ENCODE peak calls at places on chromosome 15, in nine cellular contexts. N, D, W, L, K, Q, P, Z and Y are unnamed samples.

GRCh38 chr15:28974142-28974541 is 88.4 kb downstream of the APBA2 start:
- DNase-seq in D (peak; percentile 22), P (no peak), L (no peak), N (no peak), Q (no peak), Z (no peak), W (no peak), K (no peak), Y (no peak)

GRCh38 chr15:50137330-50137761 is 18.3 kb upstream of the ATP8B4 start:
- DNase-seq in N (no peak), L (no peak), Q (no peak), K (no peak), D (no peak), P (peak; percentile 13), W (no peak), Z (no peak), Y (no peak)

GRCh38 chr15:29924750-29925149 is 102.5 kb upstream of the TJP1 start:
- DNase-seq in D (no peak), Z (no peak), K (no peak), L (no peak), Q (peak; percentile 46), P (peak; percentile 54), W (no peak), N (no peak), Y (peak; percentile 35)

GRCh38 chr15:33654859-33655258 is 313.4 kb upstream of the CHRM5 start:
- DNase-seq in D (no peak), P (no peak), W (peak; percentile 34), K (no peak), Q (no peak), Z (no peak), N (no peak), L (no peak), Y (no peak)

GRCh38 chr15:91528811-91529210 is 324.7 kb upstream of the SLCO3A1 start:
- DNase-seq in L (no peak), P (no peak), Z (no peak), Q (no peak), N (no peak), K (no peak), W (no peak), D (no peak), Y (no peak)

GRCh38 chr15:66080791-66081475 is 172.6 kb downstream of the MEGF11 start:
- DNase-seq in P (no peak), D (no peak), N (peak; percentile 63), K (no peak), W (no peak), Q (peak; percentile 60), L (no peak), Z (peak; percentile 58), Y (no peak)

GRCh38 chr15:74525946-74526345 is 15.1 kb upstream of the ARID3B start:
- DNase-seq in K (no peak), L (no peak), P (peak; percentile 62), Z (no peak), Q (no peak), D (no peak), W (no peak), N (no peak), Y (no peak)

GRCh38 chr15:28026764-28027713 is 72.1 kb downstream of the OCA2 start:
- DNase-seq in D (no peak), P (no peak), L (no peak), Z (no peak), Q (no peak), N (no peak), K (no peak), W (no peak), Y (no peak)

GRCh38 chr15:41934843-41935242 is 37.5 kb downstream of the EHD4 start:
- DNase-seq in Z (peak; percentile 27), P (peak; percentile 71), Q (no peak), N (no peak), D (peak; percentile 87), K (no peak), L (no peak), W (no peak), Y (no peak)

GRCh38 chr15:64566629-64567427 is 106.5 kb downstream of the ZNF609 start:
- DNase-seq in P (no peak), L (no peak), D (no peak), N (no peak), K (no peak), Z (no peak), Q (no peak), W (no peak), Y (no peak)

GRCh38 chr15:101068961-101069734 is 150.0 kb downstream of the LRRK1 start:
- DNase-seq in Z (no peak), K (peak; percentile 15), P (peak; percentile 33), D (peak; percentile 30), W (no peak), L (no peak), Q (no peak), N (no peak), Y (no peak)

GRCh38 chr15:52331490-52332240 is 36.1 kb upstream of the MYO5C start:
- DNase-seq in N (no peak), W (peak; percentile 33), D (peak; percentile 24), Q (peak; percentile 26), K (no peak), Z (no peak), L (no peak), P (peak; percentile 68), Y (no peak)

GRCh38 chr15:76139368-76140068 is 79.7 kb downstream of the TMEM266 start:
- DNase-seq in D (peak; percentile 38), Q (peak; percentile 88), K (peak; percentile 45), P (peak; percentile 70), N (peak; percentile 59), Z (no peak), W (peak; percentile 64), L (peak; percentile 67), Y (peak; percentile 64)

GRCh38 chr15:37517506-37517905 is 416.9 kb upstream of the TMCO5A start:
- DNase-seq in N (no peak), L (no peak), D (no peak), W (no peak), P (no peak), Z (no peak), K (no peak), Q (no peak), Y (no peak)

GRCh38 chr15:39799552-39800011 is 16.9 kb upstream of the FSIP1 start:
- DNase-seq in P (no peak), K (no peak), Q (no peak), N (no peak), D (no peak), Z (no peak), L (no peak), W (no peak), Y (no peak)

GRCh38 chr15:96177279-96177678 is 153.2 kb upstream of the NR2F2 start:
- DNase-seq in D (no peak), W (no peak), P (no peak), L (no peak), K (no peak), N (no peak), Q (no peak), Z (no peak), Y (no peak)

GRCh38 chr15:96181873-96182301 is 148.6 kb upstream of the NR2F2 start:
- DNase-seq in N (peak; percentile 85), L (peak; percentile 31), Z (peak; percentile 85), K (peak; percentile 88), Q (no peak), W (peak; percentile 58), P (no peak), D (peak; percentile 32), Y (peak; percentile 48)

GRCh38 chr15:96183020-96183926 is 147.2 kb upstream of the NR2F2 start:
- DNase-seq in Z (no peak), L (no peak), D (no peak), P (no peak), Q (no peak), N (no peak), K (no peak), W (no peak), Y (no peak)

GRCh38 chr15:96181217-96181616 is 149.3 kb upstream of the NR2F2 start:
- DNase-seq in Z (no peak), D (no peak), N (no peak), Q (no peak), L (no peak), W (no peak), P (no peak), K (no peak), Y (no peak)

GRCh38 chr15:96180062-96180745 is 150.3 kb upstream of the NR2F2 start:
- DNase-seq in W (no peak), Z (no peak), K (peak; percentile 49), Q (no peak), P (no peak), N (no peak), L (no peak), D (no peak), Y (no peak)
- H3K27me3 ChIP-seq in W (no peaks in the 10 kb centered on the region), Z (no peaks in the 10 kb centered on the region), K (no peaks in the 10 kb centered on the region), Q (no peaks in the 10 kb centered on the region), P (no peaks in the 10 kb centered on the region), N (no peaks in the 10 kb centered on the region), L (no peaks in the 10 kb centered on the region), D (no peaks in the 10 kb centered on the region), Y (no peaks in the 10 kb centered on the region)

GRCh38 chr15:85554852-85555521 is 174.6 kb downstream of the AKAP13 start:
- DNase-seq in Z (no peak), W (no peak), D (no peak), Q (no peak), N (no peak), K (no peak), L (no peak), P (no peak), Y (no peak)
- H3K27ac ChIP-seq in Z (peak overlapping the region; percentile 24), W (no peak overlapping the region), D (peak overlapping the region; percentile 13), Q (peak overlapping the region; percentile 40), N (no peak overlapping the region), K (no peak overlapping the region), L (no peak overlapping the region), P (no peak overlapping the region), Y (no peak overlapping the region)

GRCh38 chr15:79977431-79977940 is 6.5 kb upstream of the BCL2A1 start:
- DNase-seq in N (no peak), D (no peak), L (no peak), K (no peak), Z (no peak), P (no peak), W (no peak), Q (no peak), Y (no peak)
- TF ChIP-seq POLR2A in N (no peak), D (no peak), L (no peak), K (no peak), Z (no peak), P (no peak), W (no peak), Q (no peak), Y (no peak)

GRCh38 chr15:63505842-63506222 is 1.4 kb downstream of the USP3 start:
- DNase-seq in D (no peak), N (no peak), K (no peak), Q (no peak), W (no peak), Z (no peak), L (no peak), P (no peak), Y (no peak)

GRCh38 chr15:63504979-63505841 is 817 bp downstream of the USP3 start:
- DNase-seq in D (peak; percentile 54), Z (peak; percentile 82), Q (peak; percentile 79), P (peak; percentile 75), K (peak; percentile 58), N (peak; percentile 57), W (peak; percentile 64), L (no peak), Y (peak; percentile 53)

GRCh38 chr15:63507878-63508818 is 3.8 kb downstream of the USP3 start:
- DNase-seq in Z (no peak), K (no peak), P (no peak), Q (no peak), D (no peak), N (no peak), L (no peak), W (no peak), Y (no peak)

GRCh38 chr15:63504247-63504978 is at the start of gene USP3:
- DNase-seq in K (peak; percentile 92), D (peak; percentile 94), Z (peak; percentile 98), Q (peak; percentile 96), N (peak; percentile 94), L (peak; percentile 87), P (peak; percentile 96), W (peak; percentile 95), Y (peak; percentile 95)

GRCh38 chr15:63506537-63507035 is 2.2 kb downstream of the USP3 start:
- DNase-seq in Z (no peak), Q (no peak), N (no peak), K (no peak), P (peak; percentile 42), L (no peak), D (no peak), W (no peak), Y (no peak)
- H3K27me3 ChIP-seq in Z (no peaks in the 10 kb centered on the region), Q (no peaks in the 10 kb centered on the region), N (no peaks in the 10 kb centered on the region), K (no peaks in the 10 kb centered on the region), P (no peaks in the 10 kb centered on the region), L (no peaks in the 10 kb centered on the region), D (no peaks in the 10 kb centered on the region), W (no peaks in the 10 kb centered on the region), Y (no peaks in the 10 kb centered on the region)